ENCODE peak calls at places on chromosome 9, in seven cellular contexts. Q is brain microvascular endothelial cell; R is HCT116; Z is choroid plexus epithelial cell; A is endodermal cell; S is Panc1; O is CD8-positive, alpha-beta T cell. V is an unnamed sample.

GRCh38 chr9:14348241-14349140 is 34.5 kb upstream of the NFIB start:
- DNase-seq in Q (no peak), R (no peak), Z (peak), A (peak), S (no peak), O (no peak), V (peak)

GRCh38 chr9:110278080-110278707 is 21.9 kb upstream of the TXN start:
- DNase-seq in Q (no peak), R (peak), Z (no peak), A (no peak), S (no peak), O (no peak), V (no peak)

GRCh38 chr9:118609355-118610044 is 759.7 kb downstream of the BRINP1 start:
- DNase-seq in Q (peak), R (no peak), Z (peak), A (no peak), S (no peak), O (no peak), V (no peak)

GRCh38 chr9:78121488-78121887 is 89.9 kb upstream of the GNAQ start:
- DNase-seq in Q (peak), R (peak), Z (peak), A (peak), S (no peak), O (peak), V (peak)

GRCh38 chr9:33164138-33164809 is 2.9 kb downstream of the B4GALT1 start:
- DNase-seq in Q (no peak), R (no peak), Z (peak), A (no peak), S (no peak), O (peak), V (peak)

GRCh38 chr9:136059851-136060670 is 35.0 kb downstream of the NACC2 start:
- DNase-seq in Q (no peak), R (no peak), Z (peak), A (no peak), S (no peak), O (peak), V (peak)

GRCh38 chr9:110050925-110051355 is 157.0 kb downstream of the C9orf152 start:
- DNase-seq in Q (peak), R (peak), Z (peak), A (no peak), S (peak), O (no peak), V (no peak)

GRCh38 chr9:16869961-16870605 is 387 bp downstream of the BNC2 start:
- DNase-seq in Q (no peak), R (no peak), Z (peak), A (peak), S (no peak), O (no peak), V (peak)

GRCh38 chr9:133609311-133610098 is at the start of gene FAM163B:
- DNase-seq in Q (peak), R (no peak), Z (peak), A (peak), S (no peak), O (peak), V (peak)

GRCh38 chr9:6502399-6502798 is 89.4 kb downstream of the UHRF2 start:
- DNase-seq in Q (no peak), R (no peak), Z (peak), A (no peak), S (peak), O (no peak), V (no peak)

GRCh38 chr9:88076286-88077070 is 61.8 kb downstream of the SPATA31C2 start:
- DNase-seq in Q (peak), R (peak), Z (peak), A (peak), S (no peak), O (no peak), V (peak)

GRCh38 chr9:87675466-87675865 is 50.5 kb upstream of the CTSL start:
- DNase-seq in Q (no peak), R (no peak), Z (no peak), A (no peak), S (no peak), O (no peak), V (no peak)

GRCh38 chr9:101366038-101366756 is 18.6 kb downstream of the BAAT start:
- DNase-seq in Q (no peak), R (no peak), Z (no peak), A (no peak), S (no peak), O (no peak), V (no peak)

GRCh38 chr9:114732842-114733241 is 50.9 kb upstream of the TEX48 start:
- DNase-seq in Q (no peak), R (no peak), Z (no peak), A (no peak), S (no peak), O (no peak), V (no peak)

GRCh38 chr9:22363421-22363887 is 83.2 kb upstream of the DMRTA1 start:
- DNase-seq in Q (no peak), R (no peak), Z (no peak), A (no peak), S (no peak), O (no peak), V (no peak)

GRCh38 chr9:119304566-119304965 is 64.7 kb downstream of the BRINP1 start:
- DNase-seq in Q (no peak), R (no peak), Z (no peak), A (no peak), S (no peak), O (no peak), V (no peak)

GRCh38 chr9:36092509-36093215 is 43.9 kb upstream of the GLIPR2 start:
- DNase-seq in Q (peak), R (no peak), Z (peak), A (no peak), S (no peak), O (peak), V (no peak)

GRCh38 chr9:91116711-91117110 is 245.0 kb downstream of the AUH start:
- DNase-seq in Q (no peak), R (no peak), Z (no peak), A (no peak), S (no peak), O (no peak), V (no peak)

GRCh38 chr9:122477346-122477745 is 380 bp downstream of the OR1J1 start:
- DNase-seq in Q (no peak), R (no peak), Z (no peak), A (no peak), S (no peak), O (no peak), V (no peak)

GRCh38 chr9:135819905-135820304 is 87.4 kb downstream of the CAMSAP1 start:
- DNase-seq in Q (no peak), R (no peak), Z (no peak), A (peak), S (no peak), O (no peak), V (no peak)

GRCh38 chr9:115675834-115676233 is 477.8 kb upstream of the PAPPA start:
- DNase-seq in Q (no peak), R (no peak), Z (no peak), A (no peak), S (no peak), O (no peak), V (no peak)

GRCh38 chr9:131810351-131811170 is 70.7 kb upstream of the RAPGEF1 start:
- DNase-seq in Q (no peak), R (no peak), Z (no peak), A (peak), S (no peak), O (no peak), V (no peak)

GRCh38 chr9:21357479-21358290 is 7.0 kb upstream of the IFNA6 start:
- DNase-seq in Q (no peak), R (no peak), Z (no peak), A (no peak), S (no peak), O (no peak), V (no peak)

GRCh38 chr9:131420913-131421312 is 27.0 kb downstream of the PRRC2B start:
- DNase-seq in Q (no peak), R (no peak), Z (peak), A (no peak), S (no peak), O (no peak), V (no peak)

GRCh38 chr9:385818-386398 is 171.2 kb downstream of the DOCK8 start:
- DNase-seq in Q (peak), R (peak), Z (peak), A (peak), S (peak), O (no peak), V (no peak)

GRCh38 chr9:15248106-15248505 is 58.9 kb downstream of the TTC39B start:
- DNase-seq in Q (no peak), R (no peak), Z (no peak), A (no peak), S (no peak), O (no peak), V (no peak)

GRCh38 chr9:99140685-99141314 is 35.9 kb downstream of the TGFBR1 start:
- DNase-seq in Q (peak), R (peak), Z (peak), A (peak), S (peak), O (peak), V (no peak)

GRCh38 chr9:37498457-37498856 is 12.7 kb downstream of the POLR1E start:
- DNase-seq in Q (no peak), R (no peak), Z (no peak), A (peak), S (no peak), O (no peak), V (no peak)

GRCh38 chr9:6215562-6215961 is at the start of gene IL33:
- DNase-seq in Q (no peak), R (no peak), Z (peak), A (no peak), S (no peak), O (no peak), V (no peak)

GRCh38 chr9:90882991-90883600 is 81.5 kb downstream of the SYK start:
- DNase-seq in Q (no peak), R (no peak), Z (no peak), A (peak), S (no peak), O (no peak), V (no peak)

GRCh38 chr9:91117474-91117891 is 244.2 kb downstream of the AUH start:
- DNase-seq in Q (no peak), R (no peak), Z (no peak), A (no peak), S (no peak), O (no peak), V (no peak)

GRCh38 chr9:4226331-4227250 is 73.3 kb downstream of the GLIS3 start:
- DNase-seq in Q (no peak), R (no peak), Z (no peak), A (no peak), S (no peak), O (no peak), V (no peak)

GRCh38 chr9:138053996-138054752 is 176.6 kb downstream of the CACNA1B start:
- DNase-seq in Q (no peak), R (no peak), Z (no peak), A (peak), S (no peak), O (no peak), V (peak)

GRCh38 chr9:105205787-105206511 is 38.5 kb upstream of the SLC44A1 start:
- DNase-seq in Q (peak), R (no peak), Z (peak), A (no peak), S (no peak), O (no peak), V (no peak)

GRCh38 chr9:36905101-36906066 is 128.7 kb downstream of the PAX5 start:
- DNase-seq in Q (no peak), R (no peak), Z (no peak), A (peak), S (no peak), O (no peak), V (no peak)

GRCh38 chr9:88280816-88281382 is 107.3 kb upstream of the SPIN1 start:
- DNase-seq in Q (peak), R (no peak), Z (no peak), A (peak), S (no peak), O (no peak), V (no peak)

GRCh38 chr9:32472344-32472743 is 53.7 kb downstream of the RIGI start:
- DNase-seq in Q (no peak), R (no peak), Z (no peak), A (no peak), S (no peak), O (no peak), V (no peak)

GRCh38 chr9:89418112-89418872 is 79.6 kb downstream of the SEMA4D start:
- DNase-seq in Q (no peak), R (no peak), Z (no peak), A (no peak), S (no peak), O (no peak), V (no peak)

GRCh38 chr9:4084440-4084818 is 215.4 kb downstream of the GLIS3 start:
- DNase-seq in Q (no peak), R (no peak), Z (peak), A (no peak), S (no peak), O (no peak), V (no peak)

GRCh38 chr9:24045150-24045549 is 219.1 kb upstream of the ELAVL2 start:
- DNase-seq in Q (no peak), R (no peak), Z (no peak), A (no peak), S (no peak), O (no peak), V (no peak)

GRCh38 chr9:24041294-24041693 is 215.3 kb upstream of the ELAVL2 start:
- DNase-seq in Q (no peak), R (no peak), Z (no peak), A (no peak), S (no peak), O (no peak), V (no peak)

GRCh38 chr9:24044576-24044975 is 218.5 kb upstream of the ELAVL2 start:
- DNase-seq in Q (no peak), R (no peak), Z (no peak), A (no peak), S (no peak), O (no peak), V (no peak)
- TF ChIP-seq CTCF in Q (no peak), R (no peak), Z (no peak), A (no peak), S (no peak), O (no peak), V (no peak)

GRCh38 chr9:93121316-93122241 is 12.5 kb downstream of the NINJ1 start:
- DNase-seq in Q (no peak), R (no peak), Z (no peak), A (peak), S (no peak), O (peak), V (no peak)

GRCh38 chr9:93118863-93119702 is 15.0 kb downstream of the NINJ1 start:
- DNase-seq in Q (no peak), R (no peak), Z (no peak), A (peak), S (no peak), O (peak), V (peak)

GRCh38 chr9:93120846-93121315 is 13.2 kb downstream of the NINJ1 start:
- DNase-seq in Q (no peak), R (no peak), Z (no peak), A (no peak), S (no peak), O (no peak), V (no peak)

GRCh38 chr9:93119703-93119952 is 14.4 kb downstream of the NINJ1 start:
- DNase-seq in Q (no peak), R (no peak), Z (no peak), A (no peak), S (no peak), O (no peak), V (no peak)

DNA sequence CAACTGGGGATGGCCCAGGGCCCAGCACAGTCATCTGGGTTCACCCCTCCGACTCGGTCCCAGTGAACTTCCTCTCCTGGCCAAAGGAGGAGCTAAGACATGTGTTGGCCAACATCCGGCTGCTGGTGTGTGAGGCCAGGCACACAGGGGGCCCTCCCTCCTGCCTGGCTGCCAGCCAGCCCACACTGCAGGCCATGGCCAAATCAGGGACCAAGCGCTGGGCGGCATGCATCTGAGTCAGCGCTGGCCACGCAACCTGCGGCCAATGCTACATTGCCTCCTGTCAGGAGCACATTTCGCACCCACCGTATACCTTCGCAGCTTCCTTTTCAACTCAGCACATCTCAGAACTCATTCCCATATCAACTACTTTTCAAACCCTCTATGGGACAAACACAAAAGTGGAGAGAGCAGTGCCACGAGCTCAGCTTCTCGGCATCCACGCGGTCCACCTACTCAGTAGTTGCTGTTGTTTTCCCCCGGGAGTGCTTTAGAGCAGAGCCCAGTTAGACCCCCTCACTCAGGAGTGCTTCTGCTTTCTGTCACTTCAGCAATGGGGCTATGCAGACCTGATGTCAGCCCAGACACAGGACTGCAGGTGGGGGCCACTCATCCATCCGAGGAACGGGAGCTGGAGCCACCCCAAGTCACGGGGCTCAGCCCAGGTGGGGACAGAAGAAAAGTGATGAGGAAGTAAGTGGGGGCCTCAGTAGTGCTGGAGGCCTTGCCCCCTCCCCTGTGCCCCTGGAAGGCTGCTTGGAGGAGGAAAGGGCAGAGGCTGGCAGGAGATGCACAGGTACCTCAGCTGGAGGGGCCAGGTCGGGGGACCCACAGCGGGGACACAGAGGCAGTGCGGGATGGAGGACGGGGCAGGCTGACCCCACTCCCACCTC is 13.9 kb downstream of the NINJ1 start:
- DNase-seq in Q (peak), R (peak), Z (peak), A (peak), S (no peak), O (peak), V (no peak)
- TF ChIP-seq CTCF in Q (peak), R (no peak), Z (peak), A (peak), S (no peak), O (peak), V (no peak)

GRCh38 chr9:121105531-121105930 is 30.8 kb downstream of the CNTRL start:
- DNase-seq in Q (no peak), R (no peak), Z (no peak), A (no peak), S (no peak), O (no peak), V (no peak)

GRCh38 chr9:121107881-121108280 is 33.1 kb downstream of the CNTRL start:
- DNase-seq in Q (no peak), R (no peak), Z (no peak), A (no peak), S (no peak), O (no peak), V (no peak)

GRCh38 chr9:121107041-121107440 is 32.3 kb downstream of the CNTRL start:
- DNase-seq in Q (no peak), R (peak), Z (peak), A (no peak), S (no peak), O (no peak), V (no peak)
- TF ChIP-seq CTCF in Q (no peak), R (peak), Z (peak), A (peak), S (no peak), O (peak), V (no peak)

GRCh38 chr9:113675475-113675941 is 200.6 kb upstream of the ZNF618 start:
- DNase-seq in Q (peak), R (no peak), Z (peak), A (no peak), S (no peak), O (no peak), V (no peak)
- TF ChIP-seq CTCF in Q (no peak), R (no peak), Z (peak), A (no peak), S (no peak), O (no peak), V (no peak)

GRCh38 chr9:2824564-2824963 is 19.3 kb downstream of the PUM3 start:
- DNase-seq in Q (no peak), R (no peak), Z (peak), A (peak), S (no peak), O (no peak), V (no peak)
- TF ChIP-seq CTCF in Q (peak), R (no peak), Z (peak), A (peak), S (no peak), O (no peak), V (no peak)

GRCh38 chr9:94796687-94797086 is 70.2 kb downstream of the AOPEP start:
- DNase-seq in Q (no peak), R (no peak), Z (peak), A (peak), S (no peak), O (no peak), V (no peak)
- TF ChIP-seq CTCF in Q (no peak), R (no peak), Z (no peak), A (peak), S (no peak), O (no peak), V (no peak)

DNA sequence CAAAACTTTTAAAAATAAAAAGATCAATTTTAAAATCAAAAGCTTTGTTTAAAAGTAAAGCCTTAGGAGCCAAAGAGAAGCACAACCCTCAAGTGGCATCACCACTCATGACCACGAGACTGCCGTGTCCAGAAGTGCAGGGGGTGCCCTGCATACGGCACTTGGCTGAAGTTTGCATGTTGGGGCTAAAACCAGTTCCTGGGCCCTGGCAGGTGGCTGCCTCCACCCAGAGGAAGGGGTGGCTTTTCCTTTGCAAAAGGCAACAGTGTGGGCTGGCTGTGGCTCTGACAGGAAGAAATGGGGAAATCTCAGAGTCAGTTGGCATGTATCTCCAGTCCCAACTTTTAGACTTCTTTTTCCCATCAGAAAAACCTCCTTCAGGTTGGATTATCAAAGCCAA is 15.2 kb downstream of the TRMO start:
- DNase-seq in Q (no peak), R (no peak), Z (no peak), A (no peak), S (no peak), O (no peak), V (no peak)
- TF ChIP-seq CTCF in Q (no peak), R (no peak), Z (no peak), A (no peak), S (no peak), O (no peak), V (no peak)

GRCh38 chr9:84317563-84317962 is 23.0 kb downstream of the SLC28A3 start:
- DNase-seq in Q (no peak), R (peak), Z (no peak), A (no peak), S (no peak), O (no peak), V (no peak)
- TF ChIP-seq CTCF in Q (peak), R (no peak), Z (peak), A (peak), S (peak), O (no peak), V (no peak)